ENCODE peak calls at places on chromosomes 5 and 9, in ten cellular contexts. Y is GM12865; Q is spleen; L is lower leg skin; G is endothelial cell; K is hepatocyte; J is CD8-positive, alpha-beta T cell; S is left ventricle myocardium inferior; O is epithelial cell of esophagus; U is heart left ventricle. T is an unnamed sample.

GRCh38 chr5:104650313-104650712 is 1087.7 kb upstream of the NUDT12 start:
- DNase-seq in Y (no peak), Q (no peak), L (no peak), G (no peak), K (no peak), J (no peak), S (no peak), O (no peak), U (no peak), T (no peak)

GRCh38 chr5:43000198-43000840 is 39.8 kb downstream of the ANXA2R start:
- DNase-seq in Y (no peak), Q (peak), L (peak), G (peak), K (peak), J (no peak), S (no peak), O (peak), U (peak), T (no peak)

GRCh38 chr9:34254141-34254913 is 74.7 kb downstream of the KIF24 start:
- DNase-seq in Y (no peak), Q (no peak), L (peak), G (no peak), K (peak), J (no peak), S (peak), O (peak), U (no peak), T (peak)

GRCh38 chr9:109640232-109641078 is 139.5 kb upstream of the PALM2AKAP2 start:
- DNase-seq in Y (peak), Q (peak), L (peak), G (peak), K (peak), J (no peak), S (peak), O (peak), U (peak), T (no peak)

GRCh38 chr9:127057970-127058644 is 64.3 kb downstream of the ANGPTL2 start:
- DNase-seq in Y (no peak), Q (no peak), L (no peak), G (no peak), K (no peak), J (no peak), S (peak), O (no peak), U (no peak), T (no peak)

GRCh38 chr9:127927457-127928231 is 2.9 kb downstream of the PIP5KL1 start:
- DNase-seq in Y (peak), Q (no peak), L (no peak), G (no peak), K (peak), J (peak), S (no peak), O (peak), U (no peak), T (no peak)

GRCh38 chr9:14251146-14252071 is 62.5 kb downstream of the NFIB start:
- DNase-seq in Y (no peak), Q (no peak), L (peak), G (no peak), K (peak), J (no peak), S (peak), O (peak), U (peak), T (no peak)

GRCh38 chr9:130465383-130466096 is 20.8 kb downstream of the ASS1 start:
- DNase-seq in Y (no peak), Q (no peak), L (no peak), G (no peak), K (no peak), J (no peak), S (no peak), O (no peak), U (no peak), T (no peak)

GRCh38 chr5:15933481-15934207 is 245.9 kb downstream of the MARCHF11 start:
- DNase-seq in Y (no peak), Q (no peak), L (no peak), G (no peak), K (no peak), J (no peak), S (no peak), O (no peak), U (no peak), T (no peak)

GRCh38 chr9:86387376-86387775 is 33.2 kb upstream of the TUT7 start:
- DNase-seq in Y (no peak), Q (no peak), L (no peak), G (no peak), K (no peak), J (no peak), S (no peak), O (peak), U (no peak), T (no peak)

GRCh38 chr5:149273237-149273636 is 1.6 kb downstream of the AFAP1L1 start:
- DNase-seq in Y (no peak), Q (no peak), L (no peak), G (no peak), K (no peak), J (no peak), S (no peak), O (no peak), U (no peak), T (no peak)

GRCh38 chr9:134283692-134284265 is 42.5 kb upstream of the RXRA start:
- DNase-seq in Y (no peak), Q (no peak), L (no peak), G (no peak), K (no peak), J (no peak), S (no peak), O (no peak), U (no peak), T (no peak)

GRCh38 chr9:103928452-103928851 is 165.7 kb upstream of the SMC2 start:
- DNase-seq in Y (no peak), Q (no peak), L (no peak), G (no peak), K (no peak), J (no peak), S (no peak), O (peak), U (no peak), T (no peak)

GRCh38 chr9:18743421-18743820 is 269.5 kb downstream of the ADAMTSL1 start:
- DNase-seq in Y (no peak), Q (no peak), L (no peak), G (no peak), K (no peak), J (no peak), S (no peak), O (no peak), U (no peak), T (no peak)

GRCh38 chr5:149453618-149454415 is 74.7 kb upstream of the IL17B start:
- DNase-seq in Y (no peak), Q (no peak), L (no peak), G (no peak), K (no peak), J (no peak), S (no peak), O (no peak), U (no peak), T (no peak)

GRCh38 chr9:79023134-79023577 is 548.6 kb upstream of the TLE4 start:
- DNase-seq in Y (no peak), Q (no peak), L (no peak), G (no peak), K (peak), J (no peak), S (no peak), O (peak), U (no peak), T (peak)

GRCh38 chr9:137968235-137968634 is 90.7 kb downstream of the CACNA1B start:
- DNase-seq in Y (peak), Q (peak), L (peak), G (no peak), K (peak), J (no peak), S (no peak), O (no peak), U (no peak), T (no peak)

GRCh38 chr9:104506565-104506964 is 2.5 kb downstream of the OR13F1 start:
- DNase-seq in Y (no peak), Q (no peak), L (no peak), G (no peak), K (no peak), J (no peak), S (no peak), O (peak), U (no peak), T (no peak)

GRCh38 chr9:134483361-134484184 is 157.3 kb downstream of the RXRA start:
- DNase-seq in Y (no peak), Q (peak), L (peak), G (no peak), K (no peak), J (no peak), S (peak), O (no peak), U (no peak), T (no peak)

GRCh38 chr5:170267431-170268152 is 30.0 kb downstream of the LCP2 start:
- DNase-seq in Y (peak), Q (peak), L (peak), G (peak), K (peak), J (peak), S (peak), O (peak), U (peak), T (no peak)

GRCh38 chr9:83284766-83285165 is 221.8 kb upstream of the RASEF start:
- DNase-seq in Y (no peak), Q (no peak), L (no peak), G (no peak), K (no peak), J (no peak), S (no peak), O (no peak), U (no peak), T (no peak)

GRCh38 chr9:126874546-126875314 is 14.3 kb downstream of the ZBTB34 start:
- DNase-seq in Y (no peak), Q (peak), L (no peak), G (no peak), K (no peak), J (no peak), S (no peak), O (no peak), U (no peak), T (no peak)

GRCh38 chr5:99320461-99320860 is 391.7 kb upstream of the CHD1 start:
- DNase-seq in Y (peak), Q (no peak), L (no peak), G (peak), K (peak), J (no peak), S (no peak), O (peak), U (no peak), T (no peak)

GRCh38 chr5:179314606-179315355 is 30.5 kb downstream of the ADAMTS2 start:
- DNase-seq in Y (no peak), Q (peak), L (peak), G (no peak), K (no peak), J (no peak), S (peak), O (no peak), U (no peak), T (no peak)

GRCh38 chr9:78919701-78920100 is 622.8 kb downstream of the PSAT1 start:
- DNase-seq in Y (no peak), Q (no peak), L (no peak), G (no peak), K (no peak), J (no peak), S (no peak), O (peak), U (no peak), T (no peak)

GRCh38 chr9:133952598-133953550 is 39.2 kb downstream of the VAV2 start:
- DNase-seq in Y (no peak), Q (peak), L (no peak), G (no peak), K (no peak), J (no peak), S (no peak), O (no peak), U (no peak), T (no peak)

GRCh38 chr9:112846528-112847488 is 43.9 kb downstream of the SLC46A2 start:
- DNase-seq in Y (no peak), Q (no peak), L (no peak), G (no peak), K (no peak), J (no peak), S (no peak), O (no peak), U (no peak), T (no peak)

GRCh38 chr5:134539732-134540131 is 14.3 kb downstream of the JADE2 start:
- DNase-seq in Y (no peak), Q (no peak), L (no peak), G (no peak), K (no peak), J (no peak), S (no peak), O (no peak), U (no peak), T (no peak)

GRCh38 chr5:150163547-150164059 is 3.0 kb upstream of the CDX1 start:
- DNase-seq in Y (no peak), Q (no peak), L (peak), G (no peak), K (no peak), J (no peak), S (peak), O (no peak), U (peak), T (no peak)

GRCh38 chr9:6959275-6960000 is 201.7 kb downstream of the KDM4C start:
- DNase-seq in Y (no peak), Q (no peak), L (no peak), G (no peak), K (peak), J (no peak), S (no peak), O (no peak), U (no peak), T (no peak)

GRCh38 chr9:88798476-88798875 is 192.8 kb upstream of the S1PR3 start:
- DNase-seq in Y (no peak), Q (no peak), L (peak), G (no peak), K (no peak), J (no peak), S (no peak), O (no peak), U (no peak), T (no peak)

GRCh38 chr9:127796899-127797370 is 5.7 kb upstream of the FPGS start:
- DNase-seq in Y (no peak), Q (no peak), L (no peak), G (no peak), K (no peak), J (no peak), S (no peak), O (no peak), U (no peak), T (no peak)

GRCh38 chr5:155587458-155587857 is 573.9 kb downstream of the KIF4B start:
- DNase-seq in Y (no peak), Q (no peak), L (no peak), G (no peak), K (no peak), J (no peak), S (no peak), O (peak), U (no peak), T (no peak)

GRCh38 chr5:61878471-61878870 is 427.5 kb upstream of the KIF2A start:
- DNase-seq in Y (no peak), Q (no peak), L (no peak), G (no peak), K (no peak), J (no peak), S (no peak), O (peak), U (no peak), T (no peak)

GRCh38 chr9:129750010-129750409 is 2.8 kb downstream of the PTGES start:
- DNase-seq in Y (no peak), Q (no peak), L (peak), G (no peak), K (peak), J (no peak), S (no peak), O (peak), U (no peak), T (peak)

GRCh38 chr5:21802869-21803490 is 1050.2 kb downstream of the CDH12 start:
- DNase-seq in Y (peak), Q (no peak), L (no peak), G (no peak), K (peak), J (no peak), S (no peak), O (peak), U (no peak), T (no peak)

GRCh38 chr9:14027114-14027812 is 286.7 kb downstream of the NFIB start:
- DNase-seq in Y (no peak), Q (no peak), L (no peak), G (peak), K (peak), J (no peak), S (peak), O (peak), U (peak), T (no peak)

GRCh38 chr5:2759091-2759490 is 7.6 kb upstream of the IRX2 start:
- DNase-seq in Y (no peak), Q (no peak), L (no peak), G (no peak), K (no peak), J (no peak), S (no peak), O (no peak), U (no peak), T (no peak)

GRCh38 chr5:17424674-17425073 is 73.4 kb upstream of the TAF11L2 start:
- DNase-seq in Y (no peak), Q (no peak), L (no peak), G (no peak), K (no peak), J (no peak), S (no peak), O (no peak), U (no peak), T (no peak)
- TF ChIP-seq CTCF in Y (no peak), Q (no peak), L (no peak), G (no peak), K (no peak), J (no peak), S (no peak), O (no peak), U (no peak), T (no peak)

GRCh38 chr5:23305055-23305454 is 202.4 kb upstream of the PRDM9 start:
- DNase-seq in Y (no peak), Q (no peak), L (no peak), G (no peak), K (no peak), J (no peak), S (no peak), O (no peak), U (no peak), T (no peak)

GRCh38 chr5:23303836-23304235 is 203.6 kb upstream of the PRDM9 start:
- DNase-seq in Y (no peak), Q (no peak), L (no peak), G (no peak), K (no peak), J (no peak), S (no peak), O (no peak), U (no peak), T (no peak)

GRCh38 chr5:23302438-23302837 is 205.0 kb upstream of the PRDM9 start:
- DNase-seq in Y (no peak), Q (no peak), L (no peak), G (no peak), K (no peak), J (no peak), S (no peak), O (no peak), U (no peak), T (no peak)

GRCh38 chr5:23303433-23303832 is 204.0 kb upstream of the PRDM9 start:
- DNase-seq in Y (no peak), Q (no peak), L (no peak), G (no peak), K (no peak), J (no peak), S (no peak), O (no peak), U (no peak), T (no peak)
- TF ChIP-seq CTCF in Y (no peak), Q (no peak), L (no peak), G (no peak), K (no peak), J (no peak), S (no peak), O (no peak), U (no peak), T (no peak)

DNA sequence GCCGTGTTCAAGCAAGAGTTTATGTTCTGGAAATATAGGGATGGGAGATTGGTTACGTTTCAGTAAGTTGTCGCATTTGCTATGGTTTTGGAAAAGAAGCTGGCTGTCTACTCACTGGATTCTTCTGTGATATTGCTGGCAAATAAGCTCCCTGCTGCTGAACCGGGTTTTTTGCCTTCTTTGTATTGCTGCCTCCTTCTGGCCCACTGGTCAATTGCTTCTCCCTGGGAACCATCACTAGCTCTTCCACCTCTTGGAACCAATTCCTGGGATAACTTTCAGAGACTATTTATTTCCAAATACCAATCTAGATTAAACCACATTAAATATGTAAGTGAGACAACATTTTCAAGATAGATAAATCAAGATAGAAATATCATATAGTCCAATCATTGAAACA is 43.0 kb downstream of the NUDT12 start:
- DNase-seq in Y (no peak), Q (no peak), L (no peak), G (peak), K (peak), J (no peak), S (no peak), O (peak), U (no peak), T (no peak)
- TF ChIP-seq CTCF in Y (no peak), Q (no peak), L (no peak), G (peak), K (peak), J (no peak), S (no peak), O (peak), U (no peak), T (peak)

DNA sequence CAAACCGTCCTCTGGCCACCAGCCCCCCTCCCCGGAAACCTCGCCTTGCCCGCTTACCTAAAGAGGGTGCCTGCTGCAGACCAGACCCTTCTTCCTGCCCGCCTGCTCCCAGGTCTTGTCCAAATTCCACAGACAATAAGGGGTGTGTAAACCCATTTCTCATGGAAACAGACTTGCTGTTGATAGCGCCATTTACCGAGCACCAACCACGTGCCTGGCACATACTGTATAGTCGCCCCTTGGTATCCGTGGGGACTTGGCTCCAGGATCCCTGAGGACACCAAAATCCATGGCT is 25.1 kb downstream of the CDHR2 start:
- DNase-seq in Y (no peak), Q (no peak), L (no peak), G (no peak), K (no peak), J (no peak), S (no peak), O (no peak), U (no peak), T (no peak)
- TF ChIP-seq CTCF in Y (no peak), Q (peak), L (no peak), G (peak), K (no peak), J (no peak), S (peak), O (no peak), U (no peak), T (no peak)

T was measured in BJ.